ENCODE peak calls at places on chromosome 10, in nine cellular contexts. One of them, this sample, is unnamed.

GRCh38 chr10:129385600-129385999 is 81.4 kb upstream of the MGMT start:
- DNase-seq in central memory CD8-positive, alpha-beta T cell: no peak
- DNase-seq in mucosa of gallbladder: no peak
- DNase-seq in HEK293T: no peak
- DNase-seq in trophoblast cell: no peak
- DNase-seq in heart right ventricle: no peak
- DNase-seq in stimulated activated naive CD4-positive, alpha-beta T cell: no peak
- DNase-seq in B cell: no peak
- DNase-seq in activated T-helper 1 cell treated with anti-CD3 and anti-CD28 coated beads, Interleukin-2, amount 50 U/mL, for 16 hours: no peak
- DNase-seq in this sample: no peak

GRCh38 chr10:49568235-49568634 is 29.3 kb upstream of the ERCC6 start:
- DNase-seq in central memory CD8-positive, alpha-beta T cell: no peak
- DNase-seq in mucosa of gallbladder: no peak
- DNase-seq in HEK293T: no peak
- DNase-seq in trophoblast cell: no peak
- DNase-seq in heart right ventricle: no peak
- DNase-seq in stimulated activated naive CD4-positive, alpha-beta T cell: no peak
- DNase-seq in B cell: no peak
- DNase-seq in activated T-helper 1 cell treated with anti-CD3 and anti-CD28 coated beads, Interleukin-2, amount 50 U/mL, for 16 hours: no peak
- DNase-seq in this sample: peak

GRCh38 chr10:109450702-109451101 is 472.6 kb downstream of the XPNPEP1 start:
- DNase-seq in central memory CD8-positive, alpha-beta T cell: no peak
- DNase-seq in mucosa of gallbladder: no peak
- DNase-seq in HEK293T: no peak
- DNase-seq in trophoblast cell: no peak
- DNase-seq in heart right ventricle: no peak
- DNase-seq in stimulated activated naive CD4-positive, alpha-beta T cell: no peak
- DNase-seq in B cell: no peak
- DNase-seq in activated T-helper 1 cell treated with anti-CD3 and anti-CD28 coated beads, Interleukin-2, amount 50 U/mL, for 16 hours: no peak
- DNase-seq in this sample: no peak

GRCh38 chr10:124649209-124649608 is 95.0 kb downstream of the FAM53B start:
- DNase-seq in central memory CD8-positive, alpha-beta T cell: no peak
- DNase-seq in mucosa of gallbladder: no peak
- DNase-seq in HEK293T: no peak
- DNase-seq in trophoblast cell: no peak
- DNase-seq in heart right ventricle: peak
- DNase-seq in stimulated activated naive CD4-positive, alpha-beta T cell: no peak
- DNase-seq in B cell: no peak
- DNase-seq in activated T-helper 1 cell treated with anti-CD3 and anti-CD28 coated beads, Interleukin-2, amount 50 U/mL, for 16 hours: no peak
- DNase-seq in this sample: peak

GRCh38 chr10:101238732-101239105 is 9.5 kb upstream of the LBX1 start:
- DNase-seq in central memory CD8-positive, alpha-beta T cell: no peak
- DNase-seq in mucosa of gallbladder: no peak
- DNase-seq in HEK293T: no peak
- DNase-seq in trophoblast cell: no peak
- DNase-seq in heart right ventricle: no peak
- DNase-seq in stimulated activated naive CD4-positive, alpha-beta T cell: peak
- DNase-seq in B cell: no peak
- DNase-seq in activated T-helper 1 cell treated with anti-CD3 and anti-CD28 coated beads, Interleukin-2, amount 50 U/mL, for 16 hours: no peak
- DNase-seq in this sample: peak

GRCh38 chr10:21732067-21732772 is 198.2 kb downstream of the MLLT10 start:
- DNase-seq in central memory CD8-positive, alpha-beta T cell: no peak
- DNase-seq in mucosa of gallbladder: peak
- DNase-seq in HEK293T: peak
- DNase-seq in trophoblast cell: peak
- DNase-seq in heart right ventricle: peak
- DNase-seq in stimulated activated naive CD4-positive, alpha-beta T cell: peak
- DNase-seq in B cell: no peak
- DNase-seq in activated T-helper 1 cell treated with anti-CD3 and anti-CD28 coated beads, Interleukin-2, amount 50 U/mL, for 16 hours: no peak
- DNase-seq in this sample: peak

GRCh38 chr10:36888925-36889573 is 236.3 kb upstream of the ANKRD30A start:
- DNase-seq in central memory CD8-positive, alpha-beta T cell: no peak
- DNase-seq in mucosa of gallbladder: peak
- DNase-seq in HEK293T: peak
- DNase-seq in trophoblast cell: peak
- DNase-seq in heart right ventricle: no peak
- DNase-seq in stimulated activated naive CD4-positive, alpha-beta T cell: peak
- DNase-seq in B cell: peak
- DNase-seq in activated T-helper 1 cell treated with anti-CD3 and anti-CD28 coated beads, Interleukin-2, amount 50 U/mL, for 16 hours: no peak
- DNase-seq in this sample: peak

GRCh38 chr10:8369666-8370065 is 315.2 kb downstream of the GATA3 start:
- DNase-seq in central memory CD8-positive, alpha-beta T cell: no peak
- DNase-seq in mucosa of gallbladder: no peak
- DNase-seq in HEK293T: no peak
- DNase-seq in trophoblast cell: no peak
- DNase-seq in heart right ventricle: peak
- DNase-seq in stimulated activated naive CD4-positive, alpha-beta T cell: no peak
- DNase-seq in B cell: no peak
- DNase-seq in activated T-helper 1 cell treated with anti-CD3 and anti-CD28 coated beads, Interleukin-2, amount 50 U/mL, for 16 hours: no peak
- DNase-seq in this sample: peak